ENCODE peak calls at places on chromosomes 13 and 19, in six cellular contexts. One of them, this sample, is unnamed.

GRCh38 chr19:38003427-38004099 is 96.6 kb downstream of the SIPA1L3 start:
- DNase-seq in NCI-H2107: peak; percentile 89
- DNase-seq in adrenal gland: peak; percentile 86
- DNase-seq in NCI-H524: peak; percentile 68
- DNase-seq in dorsolateral prefrontal cortex: peak; percentile 72
- DNase-seq in stimulated activated CD4-positive, alpha-beta T cell treated with anti-CD3 and anti-CD28 coated beads, Interleukin-15, amount 100 ng/mL, for 1 hour: no peak
- DNase-seq in this sample: peak; percentile 22

GRCh38 chr19:49889687-49890348 is 6.9 kb downstream of the IL4I1 start:
- DNase-seq in NCI-H2107: no peak
- DNase-seq in adrenal gland: peak; percentile 86
- DNase-seq in NCI-H524: peak; percentile 25
- DNase-seq in dorsolateral prefrontal cortex: peak; percentile 63
- DNase-seq in stimulated activated CD4-positive, alpha-beta T cell treated with anti-CD3 and anti-CD28 coated beads, Interleukin-15, amount 100 ng/mL, for 1 hour: peak; percentile 50
- DNase-seq in this sample: no peak

GRCh38 chr19:44050740-44051653 is 839 bp upstream of the ZNF223 start:
- DNase-seq in NCI-H2107: peak; percentile 68
- DNase-seq in adrenal gland: no peak
- DNase-seq in NCI-H524: no peak
- DNase-seq in dorsolateral prefrontal cortex: peak; percentile 57
- DNase-seq in stimulated activated CD4-positive, alpha-beta T cell treated with anti-CD3 and anti-CD28 coated beads, Interleukin-15, amount 100 ng/mL, for 1 hour: no peak
- DNase-seq in this sample: no peak

GRCh38 chr13:24671367-24672117 is 8.7 kb upstream of the ATP12A start:
- DNase-seq in NCI-H2107: no peak
- DNase-seq in adrenal gland: peak; percentile 60
- DNase-seq in NCI-H524: peak; percentile 81
- DNase-seq in dorsolateral prefrontal cortex: peak; percentile 34
- DNase-seq in stimulated activated CD4-positive, alpha-beta T cell treated with anti-CD3 and anti-CD28 coated beads, Interleukin-15, amount 100 ng/mL, for 1 hour: no peak
- DNase-seq in this sample: peak; percentile 38

GRCh38 chr19:55152017-55152416 is 3.0 kb upstream of the TNNT1 start:
- DNase-seq in NCI-H2107: no peak
- DNase-seq in adrenal gland: no peak
- DNase-seq in NCI-H524: peak; percentile 42
- DNase-seq in dorsolateral prefrontal cortex: no peak
- DNase-seq in stimulated activated CD4-positive, alpha-beta T cell treated with anti-CD3 and anti-CD28 coated beads, Interleukin-15, amount 100 ng/mL, for 1 hour: no peak
- DNase-seq in this sample: no peak

GRCh38 chr19:45405435-45406164 is 731 bp upstream of the PPP1R13L start:
- DNase-seq in NCI-H2107: peak; percentile 57
- DNase-seq in adrenal gland: peak; percentile 95
- DNase-seq in NCI-H524: peak; percentile 77
- DNase-seq in dorsolateral prefrontal cortex: peak; percentile 90
- DNase-seq in stimulated activated CD4-positive, alpha-beta T cell treated with anti-CD3 and anti-CD28 coated beads, Interleukin-15, amount 100 ng/mL, for 1 hour: peak; percentile 54
- DNase-seq in this sample: peak; percentile 87

GRCh38 chr19:31037311-31037710 is 311.9 kb downstream of the TSHZ3 start:
- DNase-seq in NCI-H2107: no peak
- DNase-seq in adrenal gland: no peak
- DNase-seq in NCI-H524: no peak
- DNase-seq in dorsolateral prefrontal cortex: no peak
- DNase-seq in stimulated activated CD4-positive, alpha-beta T cell treated with anti-CD3 and anti-CD28 coated beads, Interleukin-15, amount 100 ng/mL, for 1 hour: no peak
- DNase-seq in this sample: no peak

GRCh38 chr19:17525141-17525540 is 13.7 kb downstream of the PGLS start:
- DNase-seq in NCI-H2107: no peak
- DNase-seq in adrenal gland: no peak
- DNase-seq in NCI-H524: no peak
- DNase-seq in dorsolateral prefrontal cortex: no peak
- DNase-seq in stimulated activated CD4-positive, alpha-beta T cell treated with anti-CD3 and anti-CD28 coated beads, Interleukin-15, amount 100 ng/mL, for 1 hour: no peak
- DNase-seq in this sample: no peak

GRCh38 chr19:14479985-14480694 is 5.0 kb upstream of the PTGER1 start:
- DNase-seq in NCI-H2107: no peak
- DNase-seq in adrenal gland: no peak
- DNase-seq in NCI-H524: no peak
- DNase-seq in dorsolateral prefrontal cortex: peak; percentile 25
- DNase-seq in stimulated activated CD4-positive, alpha-beta T cell treated with anti-CD3 and anti-CD28 coated beads, Interleukin-15, amount 100 ng/mL, for 1 hour: peak; percentile 44
- DNase-seq in this sample: no peak

GRCh38 chr13:91133941-91134772 is 213.3 kb upstream of the MIR17HG start:
- DNase-seq in NCI-H2107: peak; percentile 3
- DNase-seq in adrenal gland: peak; percentile 71
- DNase-seq in NCI-H524: peak; percentile 57
- DNase-seq in dorsolateral prefrontal cortex: peak; percentile 50
- DNase-seq in stimulated activated CD4-positive, alpha-beta T cell treated with anti-CD3 and anti-CD28 coated beads, Interleukin-15, amount 100 ng/mL, for 1 hour: no peak
- DNase-seq in this sample: no peak

GRCh38 chr19:49340865-49341718 is 5.9 kb downstream of the CD37 start:
- DNase-seq in NCI-H2107: no peak
- DNase-seq in adrenal gland: no peak
- DNase-seq in NCI-H524: no peak
- DNase-seq in dorsolateral prefrontal cortex: no peak
- DNase-seq in stimulated activated CD4-positive, alpha-beta T cell treated with anti-CD3 and anti-CD28 coated beads, Interleukin-15, amount 100 ng/mL, for 1 hour: no peak
- DNase-seq in this sample: no peak

GRCh38 chr13:99435116-99435515 is 66.2 kb upstream of the TM9SF2 start:
- DNase-seq in NCI-H2107: no peak
- DNase-seq in adrenal gland: no peak
- DNase-seq in NCI-H524: no peak
- DNase-seq in dorsolateral prefrontal cortex: no peak
- DNase-seq in stimulated activated CD4-positive, alpha-beta T cell treated with anti-CD3 and anti-CD28 coated beads, Interleukin-15, amount 100 ng/mL, for 1 hour: no peak
- DNase-seq in this sample: no peak

GRCh38 chr19:39913682-39914333 is 20.6 kb downstream of the FCGBP start:
- DNase-seq in NCI-H2107: no peak
- DNase-seq in adrenal gland: peak; percentile 24
- DNase-seq in NCI-H524: no peak
- DNase-seq in dorsolateral prefrontal cortex: no peak
- DNase-seq in stimulated activated CD4-positive, alpha-beta T cell treated with anti-CD3 and anti-CD28 coated beads, Interleukin-15, amount 100 ng/mL, for 1 hour: no peak
- DNase-seq in this sample: no peak

GRCh38 chr13:88464851-88465250 is 793.7 kb downstream of the SLITRK5 start:
- DNase-seq in NCI-H2107: no peak
- DNase-seq in adrenal gland: no peak
- DNase-seq in NCI-H524: no peak
- DNase-seq in dorsolateral prefrontal cortex: no peak
- DNase-seq in stimulated activated CD4-positive, alpha-beta T cell treated with anti-CD3 and anti-CD28 coated beads, Interleukin-15, amount 100 ng/mL, for 1 hour: no peak
- DNase-seq in this sample: no peak

GRCh38 chr13:99860736-99861135 is 110.8 kb downstream of the ZIC5 start:
- DNase-seq in NCI-H2107: no peak
- DNase-seq in adrenal gland: no peak
- DNase-seq in NCI-H524: no peak
- DNase-seq in dorsolateral prefrontal cortex: no peak
- DNase-seq in stimulated activated CD4-positive, alpha-beta T cell treated with anti-CD3 and anti-CD28 coated beads, Interleukin-15, amount 100 ng/mL, for 1 hour: no peak
- DNase-seq in this sample: no peak

GRCh38 chr19:19643158-19644053 is at the start of gene GMIP:
- DNase-seq in NCI-H2107: peak; percentile 26
- DNase-seq in adrenal gland: peak; percentile 83
- DNase-seq in NCI-H524: peak; percentile 47
- DNase-seq in dorsolateral prefrontal cortex: peak; percentile 59
- DNase-seq in stimulated activated CD4-positive, alpha-beta T cell treated with anti-CD3 and anti-CD28 coated beads, Interleukin-15, amount 100 ng/mL, for 1 hour: peak; percentile 83
- DNase-seq in this sample: peak; percentile 19

GRCh38 chr19:4130635-4131438 is 6.9 kb upstream of the MAP2K2 start:
- DNase-seq in NCI-H2107: no peak
- DNase-seq in adrenal gland: no peak
- DNase-seq in NCI-H524: no peak
- DNase-seq in dorsolateral prefrontal cortex: no peak
- DNase-seq in stimulated activated CD4-positive, alpha-beta T cell treated with anti-CD3 and anti-CD28 coated beads, Interleukin-15, amount 100 ng/mL, for 1 hour: no peak
- DNase-seq in this sample: no peak

GRCh38 chr19:13817615-13818371 is 22.6 kb downstream of the ZSWIM4 start:
- DNase-seq in NCI-H2107: no peak
- DNase-seq in adrenal gland: no peak
- DNase-seq in NCI-H524: no peak
- DNase-seq in dorsolateral prefrontal cortex: no peak
- DNase-seq in stimulated activated CD4-positive, alpha-beta T cell treated with anti-CD3 and anti-CD28 coated beads, Interleukin-15, amount 100 ng/mL, for 1 hour: no peak
- DNase-seq in this sample: no peak

GRCh38 chr13:51556740-51557139 is 27.5 kb upstream of the WDFY2 start:
- DNase-seq in NCI-H2107: no peak
- DNase-seq in adrenal gland: no peak
- DNase-seq in NCI-H524: no peak
- DNase-seq in dorsolateral prefrontal cortex: no peak
- DNase-seq in stimulated activated CD4-positive, alpha-beta T cell treated with anti-CD3 and anti-CD28 coated beads, Interleukin-15, amount 100 ng/mL, for 1 hour: no peak
- DNase-seq in this sample: no peak

GRCh38 chr19:55226273-55226672 is 2.3 kb downstream of the TMEM86B start:
- DNase-seq in NCI-H2107: no peak
- DNase-seq in adrenal gland: no peak
- DNase-seq in NCI-H524: no peak
- DNase-seq in dorsolateral prefrontal cortex: no peak
- DNase-seq in stimulated activated CD4-positive, alpha-beta T cell treated with anti-CD3 and anti-CD28 coated beads, Interleukin-15, amount 100 ng/mL, for 1 hour: no peak
- DNase-seq in this sample: no peak

GRCh38 chr19:32273483-32273882 is 71.9 kb upstream of the ZNF507 start:
- DNase-seq in NCI-H2107: no peak
- DNase-seq in adrenal gland: no peak
- DNase-seq in NCI-H524: no peak
- DNase-seq in dorsolateral prefrontal cortex: no peak
- DNase-seq in stimulated activated CD4-positive, alpha-beta T cell treated with anti-CD3 and anti-CD28 coated beads, Interleukin-15, amount 100 ng/mL, for 1 hour: no peak
- DNase-seq in this sample: no peak

GRCh38 chr13:92959790-92960189 is 266.8 kb upstream of the GPC6 start:
- DNase-seq in NCI-H2107: no peak
- DNase-seq in adrenal gland: no peak
- DNase-seq in NCI-H524: no peak
- DNase-seq in dorsolateral prefrontal cortex: no peak
- DNase-seq in stimulated activated CD4-positive, alpha-beta T cell treated with anti-CD3 and anti-CD28 coated beads, Interleukin-15, amount 100 ng/mL, for 1 hour: no peak
- DNase-seq in this sample: no peak

GRCh38 chr19:47735131-47735530 is 10.2 kb upstream of the NOP53 start:
- DNase-seq in NCI-H2107: no peak
- DNase-seq in adrenal gland: no peak
- DNase-seq in NCI-H524: no peak
- DNase-seq in dorsolateral prefrontal cortex: no peak
- DNase-seq in stimulated activated CD4-positive, alpha-beta T cell treated with anti-CD3 and anti-CD28 coated beads, Interleukin-15, amount 100 ng/mL, for 1 hour: no peak
- DNase-seq in this sample: no peak

GRCh38 chr19:42292963-42293362 is 9.0 kb upstream of the PRR19 start:
- DNase-seq in NCI-H2107: no peak
- DNase-seq in adrenal gland: no peak
- DNase-seq in NCI-H524: no peak
- DNase-seq in dorsolateral prefrontal cortex: no peak
- DNase-seq in stimulated activated CD4-positive, alpha-beta T cell treated with anti-CD3 and anti-CD28 coated beads, Interleukin-15, amount 100 ng/mL, for 1 hour: no peak
- DNase-seq in this sample: no peak

GRCh38 chr13:91621161-91621560 is 222.7 kb downstream of the GPC5 start:
- DNase-seq in NCI-H2107: no peak
- DNase-seq in adrenal gland: no peak
- DNase-seq in NCI-H524: no peak
- DNase-seq in dorsolateral prefrontal cortex: no peak
- DNase-seq in stimulated activated CD4-positive, alpha-beta T cell treated with anti-CD3 and anti-CD28 coated beads, Interleukin-15, amount 100 ng/mL, for 1 hour: no peak
- DNase-seq in this sample: no peak

GRCh38 chr13:108342369-108343289 is 73.1 kb downstream of the TNFSF13B start:
- DNase-seq in NCI-H2107: no peak
- DNase-seq in adrenal gland: no peak
- DNase-seq in NCI-H524: peak; percentile 31
- DNase-seq in dorsolateral prefrontal cortex: peak; percentile 16
- DNase-seq in stimulated activated CD4-positive, alpha-beta T cell treated with anti-CD3 and anti-CD28 coated beads, Interleukin-15, amount 100 ng/mL, for 1 hour: no peak
- DNase-seq in this sample: no peak

GRCh38 chr19:21158523-21159135 is 16.8 kb downstream of the ZNF431 start:
- DNase-seq in NCI-H2107: no peak
- DNase-seq in adrenal gland: no peak
- DNase-seq in NCI-H524: no peak
- DNase-seq in dorsolateral prefrontal cortex: no peak
- DNase-seq in stimulated activated CD4-positive, alpha-beta T cell treated with anti-CD3 and anti-CD28 coated beads, Interleukin-15, amount 100 ng/mL, for 1 hour: no peak
- DNase-seq in this sample: no peak

GRCh38 chr19:48962029-48962848 is 2.9 kb upstream of the FTL start:
- DNase-seq in NCI-H2107: no peak
- DNase-seq in adrenal gland: no peak
- DNase-seq in NCI-H524: no peak
- DNase-seq in dorsolateral prefrontal cortex: no peak
- DNase-seq in stimulated activated CD4-positive, alpha-beta T cell treated with anti-CD3 and anti-CD28 coated beads, Interleukin-15, amount 100 ng/mL, for 1 hour: peak; percentile 33
- DNase-seq in this sample: no peak

GRCh38 chr13:64239372-64239771 is 2823.7 kb upstream of the PCDH20 start:
- DNase-seq in NCI-H2107: no peak
- DNase-seq in adrenal gland: no peak
- DNase-seq in NCI-H524: no peak
- DNase-seq in dorsolateral prefrontal cortex: no peak
- DNase-seq in stimulated activated CD4-positive, alpha-beta T cell treated with anti-CD3 and anti-CD28 coated beads, Interleukin-15, amount 100 ng/mL, for 1 hour: no peak
- DNase-seq in this sample: no peak

GRCh38 chr13:67383358-67383757 is 153.2 kb upstream of the PCDH9 start:
- DNase-seq in NCI-H2107: no peak
- DNase-seq in adrenal gland: no peak
- DNase-seq in NCI-H524: no peak
- DNase-seq in dorsolateral prefrontal cortex: no peak
- DNase-seq in stimulated activated CD4-positive, alpha-beta T cell treated with anti-CD3 and anti-CD28 coated beads, Interleukin-15, amount 100 ng/mL, for 1 hour: no peak
- DNase-seq in this sample: no peak

GRCh38 chr13:45310341-45311138 is 30.4 kb downstream of the TPT1 start:
- DNase-seq in NCI-H2107: no peak
- DNase-seq in adrenal gland: no peak
- DNase-seq in NCI-H524: peak; percentile 17
- DNase-seq in dorsolateral prefrontal cortex: no peak
- DNase-seq in stimulated activated CD4-positive, alpha-beta T cell treated with anti-CD3 and anti-CD28 coated beads, Interleukin-15, amount 100 ng/mL, for 1 hour: no peak
- DNase-seq in this sample: no peak

GRCh38 chr13:31236211-31236786 is 36.5 kb downstream of the B3GLCT start:
- DNase-seq in NCI-H2107: peak; percentile 3
- DNase-seq in adrenal gland: no peak
- DNase-seq in NCI-H524: no peak
- DNase-seq in dorsolateral prefrontal cortex: no peak
- DNase-seq in stimulated activated CD4-positive, alpha-beta T cell treated with anti-CD3 and anti-CD28 coated beads, Interleukin-15, amount 100 ng/mL, for 1 hour: no peak
- DNase-seq in this sample: no peak

GRCh38 chr19:45235485-45235884 is 9.7 kb downstream of the EXOC3L2 start:
- DNase-seq in NCI-H2107: no peak
- DNase-seq in adrenal gland: no peak
- DNase-seq in NCI-H524: no peak
- DNase-seq in dorsolateral prefrontal cortex: no peak
- DNase-seq in stimulated activated CD4-positive, alpha-beta T cell treated with anti-CD3 and anti-CD28 coated beads, Interleukin-15, amount 100 ng/mL, for 1 hour: no peak
- DNase-seq in this sample: no peak